ENCODE peak calls at places on chromosomes 6 and 20, in six cellular contexts. T, D, H, U, A and Q are unnamed samples. For H3K27me3, the result is how much of the 10 kb centered on the place peaks cover.

GRCh38 chr20:24875078-24875477 is 74.0 kb upstream of the CST7 start:
- DNase-seq in H (no peak), T (no peak), U (no peak), A (no peak), D (no peak), Q (no peak)

GRCh38 chr20:1005452-1006027 is 3.4 kb upstream of the RSPO4 start:
- DNase-seq in H (no peak), D (peak), A (peak), T (peak), U (no peak), Q (no peak)

GRCh38 chr6:104969108-104969507 is 12.2 kb downstream of the LIN28B start:
- DNase-seq in U (no peak), H (no peak), T (no peak), A (no peak), D (no peak), Q (no peak)

GRCh38 chr20:14992961-14993360 is 655.5 kb upstream of the FLRT3 start:
- DNase-seq in U (no peak), H (no peak), D (no peak), T (no peak), A (no peak), Q (no peak)

GRCh38 chr6:15522427-15522826 is 140.4 kb downstream of the DTNBP1 start:
- DNase-seq in T (no peak), H (no peak), U (no peak), D (no peak), A (no peak), Q (no peak)

GRCh38 chr6:32941412-32941784 is 570 bp upstream of the HLA-DMB start:
- DNase-seq in U (no peak), D (no peak), A (no peak), T (no peak), H (no peak), Q (no peak)

GRCh38 chr6:88881451-88881850 is 82.0 kb downstream of the RNGTT start:
- DNase-seq in U (no peak), T (no peak), H (no peak), A (no peak), D (no peak), Q (no peak)

GRCh38 chr20:1877604-1878195 is 17.5 kb upstream of the SIRPA start:
- DNase-seq in H (no peak), U (no peak), T (no peak), D (no peak), A (no peak), Q (no peak)

GRCh38 chr6:134892362-134892761 is 57.5 kb downstream of the ALDH8A1 start:
- DNase-seq in D (no peak), U (no peak), H (no peak), T (no peak), A (no peak), Q (no peak)

GRCh38 chr6:13653296-13653695 is 38.2 kb downstream of the NOL7 start:
- DNase-seq in U (no peak), H (no peak), A (no peak), T (peak), D (peak), Q (no peak)

GRCh38 chr6:107082045-107082444 is 33.3 kb downstream of the BEND3 start:
- DNase-seq in A (no peak), U (no peak), T (no peak), D (peak), H (no peak), Q (no peak)

GRCh38 chr6:157586476-157587126 is 205.6 kb downstream of the ZDHHC14 start:
- DNase-seq in D (no peak), A (no peak), U (no peak), T (no peak), H (no peak), Q (no peak)

GRCh38 chr20:34541264-34541901 is 17.1 kb upstream of the MAP1LC3A start:
- DNase-seq in A (no peak), D (no peak), H (no peak), T (no peak), U (no peak), Q (no peak)

GRCh38 chr6:90326404-90327057 is 29.9 kb upstream of the BACH2 start:
- DNase-seq in D (no peak), T (no peak), U (no peak), A (no peak), H (no peak), Q (no peak)

GRCh38 chr6:5199203-5200101 is 61.3 kb downstream of the LYRM4 start:
- DNase-seq in T (no peak), D (no peak), H (no peak), U (no peak), A (no peak), Q (no peak)

GRCh38 chr6:13331516-13332348 is 3.4 kb upstream of the TBC1D7 start:
- DNase-seq in H (no peak), U (peak), D (peak), A (peak), T (no peak), Q (no peak)

GRCh38 chr6:37372116-37372515 is 18.3 kb downstream of the RNF8 start:
- DNase-seq in T (no peak), D (peak), A (no peak), U (no peak), H (no peak), Q (no peak)

GRCh38 chr6:37862992-37863391 is 43.5 kb downstream of the ZFAND3 start:
- DNase-seq in H (no peak), A (no peak), U (peak), D (peak), T (no peak), Q (no peak)

GRCh38 chr20:39039261-39039660 is 77.1 kb downstream of the DHX35 start:
- DNase-seq in T (no peak), A (no peak), D (no peak), H (no peak), U (no peak), Q (no peak)

GRCh38 chr6:12030993-12031550 is 19.0 kb downstream of the HIVEP1 start:
- DNase-seq in T (no peak), A (no peak), H (no peak), D (peak), U (no peak), Q (no peak)

GRCh38 chr20:6157345-6157744 is 34.5 kb upstream of the FERMT1 start:
- DNase-seq in H (no peak), A (no peak), D (peak), U (no peak), T (peak), Q (no peak)

GRCh38 chr20:32437391-32438074 is 79.4 kb downstream of the ASXL1 start:
- DNase-seq in T (no peak), D (no peak), A (no peak), U (no peak), H (no peak), Q (no peak)

GRCh38 chr6:108841377-108841855 is 6.8 kb upstream of the ARMC2 start:
- DNase-seq in U (no peak), D (no peak), H (peak), T (no peak), A (no peak), Q (no peak)

GRCh38 chr6:42781811-42782688 is at the start of gene BICRAL:
- DNase-seq in H (peak), T (peak), D (peak), U (peak), A (peak), Q (peak)

GRCh38 chr20:49097159-49097558 is 51.0 kb downstream of the CSE1L start:
- DNase-seq in H (no peak), A (no peak), D (no peak), U (no peak), T (no peak), Q (no peak)

GRCh38 chr6:25012657-25013056 is 76.9 kb upstream of the RIPOR2 start:
- DNase-seq in D (peak), H (no peak), A (no peak), U (peak), T (peak), Q (no peak)

GRCh38 chr20:49838546-49838945 is 25.9 kb downstream of the SLC9A8 start:
- DNase-seq in D (no peak), H (no peak), T (no peak), U (no peak), A (no peak), Q (no peak)

GRCh38 chr6:32153835-32154513 is at the start of gene PPT2:
- DNase-seq in H (peak), U (peak), D (peak), T (peak), A (peak), Q (peak)

GRCh38 chr20:57397004-57397692 is 6.0 kb downstream of the RBM38 start:
- DNase-seq in A (no peak), H (no peak), U (no peak), D (no peak), T (no peak), Q (peak)

GRCh38 chr6:17466707-17467106 is 73.3 kb downstream of the CAP2 start:
- DNase-seq in T (no peak), U (no peak), H (no peak), A (no peak), D (peak), Q (no peak)

GRCh38 chr6:17470953-17471335 is 77.5 kb downstream of the CAP2 start:
- DNase-seq in U (no peak), D (peak), T (no peak), A (no peak), H (no peak), Q (no peak)

GRCh38 chr6:17472653-17473183 is 79.3 kb downstream of the CAP2 start:
- DNase-seq in T (peak), A (no peak), D (peak), U (no peak), H (no peak), Q (no peak)

GRCh38 chr6:17470209-17470952 is 77.0 kb downstream of the CAP2 start:
- DNase-seq in H (no peak), A (no peak), D (peak), T (no peak), U (no peak), Q (no peak)

DNA sequence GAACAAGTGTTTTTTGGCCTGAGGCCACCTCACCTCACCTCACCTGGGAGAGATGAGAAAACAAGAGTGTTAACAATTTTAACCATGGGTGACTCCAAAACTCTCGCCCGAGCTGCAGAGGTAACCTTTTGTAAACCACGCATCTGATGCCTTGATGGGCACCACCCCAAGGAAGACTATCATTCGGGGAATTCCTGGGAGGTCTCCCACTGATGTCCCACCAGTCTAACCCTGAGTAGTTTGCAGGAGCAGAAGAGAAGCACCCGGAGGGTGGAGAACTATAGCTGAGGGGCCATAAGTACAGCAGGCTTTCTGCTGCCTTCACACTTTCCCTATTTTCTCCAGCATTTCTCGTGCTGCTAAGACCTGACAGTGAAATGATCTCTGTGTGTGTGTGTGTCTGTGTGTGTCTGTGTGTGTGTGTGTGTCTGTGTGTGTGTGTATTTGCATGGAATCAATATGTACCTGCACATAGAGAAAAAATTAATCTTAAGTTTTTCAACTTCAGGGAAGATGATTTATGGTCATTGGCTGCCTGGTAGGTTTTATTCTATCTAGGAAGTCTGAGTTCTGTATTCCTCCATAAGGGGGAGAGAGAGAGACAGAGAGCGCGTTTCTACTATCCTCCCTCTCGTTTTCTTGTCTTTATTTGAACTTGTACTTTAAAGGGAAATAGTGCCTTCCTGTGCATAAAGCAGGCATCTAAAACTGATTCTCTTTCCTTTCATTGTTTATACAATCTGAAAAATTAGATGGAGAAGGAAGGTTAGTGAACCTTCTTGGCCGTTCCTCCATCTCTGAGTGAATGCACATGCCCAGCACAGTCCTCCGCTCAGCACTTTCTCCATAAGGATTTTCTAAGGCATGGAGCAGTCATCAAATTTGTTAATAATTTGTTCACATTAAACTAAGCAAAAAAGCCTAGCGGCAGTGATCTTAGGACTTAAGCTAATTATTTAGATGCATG is 75.9 kb downstream of the CAP2 start:
- DNase-seq in H (no peak), D (no peak), A (no peak), U (no peak), T (no peak), Q (no peak)
- TF ChIP-seq CTCF in H (peak), D (no peak), A (peak), U (no peak), T (peak), Q (peak)

GRCh38 chr6:137777299-137778075 is 89.6 kb upstream of the TNFAIP3 start:
- DNase-seq in T (no peak), A (no peak), D (no peak), U (no peak), H (no peak), Q (no peak)
- H3K4me3 ChIP-seq in T (no peak), A (no peak), D (no peak), U (no peak), H (no peak), Q (no peak)

GRCh38 chr20:51175156-51175555 is 152.2 kb upstream of the KCNG1 start:
- DNase-seq in A (no peak), U (no peak), T (no peak), D (no peak), H (no peak), Q (no peak)

GRCh38 chr20:51172558-51173428 is 149.9 kb upstream of the KCNG1 start:
- DNase-seq in U (no peak), T (no peak), H (no peak), A (no peak), D (no peak), Q (no peak)

GRCh38 chr20:51176446-51176845 is 153.5 kb upstream of the KCNG1 start:
- DNase-seq in H (no peak), T (no peak), A (no peak), U (no peak), D (no peak), Q (no peak)

GRCh38 chr20:51175724-51176123 is 152.8 kb upstream of the KCNG1 start:
- DNase-seq in D (no peak), A (no peak), T (no peak), U (no peak), H (no peak), Q (no peak)

GRCh38 chr20:51174536-51174935 is 151.6 kb upstream of the KCNG1 start:
- DNase-seq in T (no peak), U (no peak), D (no peak), A (no peak), H (no peak), Q (no peak)
- H3K27me3 ChIP-seq in T (under half), U (half or more), D (under half), A (under half), H (under half), Q (half or more)

GRCh38 chr20:4008877-4009276 is 6.5 kb downstream of the RNF24 start:
- DNase-seq in D (no peak), A (no peak), H (no peak), T (no peak), U (no peak), Q (no peak)
- TF ChIP-seq CTCF in D (no peak), A (no peak), H (no peak), T (no peak), U (no peak), Q (peak)

GRCh38 chr6:44271406-44271723 is 1.1 kb downstream of the TMEM151B start:
- DNase-seq in U (no peak), D (no peak), H (no peak), T (no peak), A (no peak), Q (no peak)

GRCh38 chr6:44269921-44270525 is at the start of gene TMEM151B:
- DNase-seq in T (no peak), A (no peak), H (no peak), D (no peak), U (no peak), Q (no peak)

GRCh38 chr6:44269168-44269920 is 906 bp upstream of the TMEM151B start:
- DNase-seq in T (no peak), D (no peak), H (no peak), A (no peak), U (no peak), Q (no peak)

GRCh38 chr6:44271914-44272313 is 1.7 kb downstream of the TMEM151B start:
- DNase-seq in T (no peak), A (no peak), U (no peak), H (no peak), D (no peak), Q (no peak)

GRCh38 chr6:44270526-44271405 is 516 bp downstream of the TMEM151B start:
- DNase-seq in D (no peak), H (no peak), T (no peak), U (no peak), A (peak), Q (no peak)
- H3K4me3 ChIP-seq in D (no peak), H (peak), T (no peak), U (no peak), A (peak), Q (peak)

GRCh38 chr6:27290065-27290849 is 21.8 kb downstream of the POM121L2 start:
- DNase-seq in A (peak), T (peak), H (no peak), U (peak), D (peak), Q (no peak)

GRCh38 chr6:27288136-27289044 is 23.7 kb downstream of the POM121L2 start:
- DNase-seq in H (no peak), U (no peak), A (peak), D (no peak), T (no peak), Q (no peak)

GRCh38 chr6:27290850-27291208 is 21.2 kb downstream of the POM121L2 start:
- DNase-seq in U (no peak), H (no peak), D (no peak), A (peak), T (no peak), Q (no peak)

GRCh38 chr6:27286141-27286540 is 25.9 kb downstream of the POM121L2 start:
- DNase-seq in U (no peak), D (no peak), T (no peak), A (no peak), H (no peak), Q (no peak)

DNA sequence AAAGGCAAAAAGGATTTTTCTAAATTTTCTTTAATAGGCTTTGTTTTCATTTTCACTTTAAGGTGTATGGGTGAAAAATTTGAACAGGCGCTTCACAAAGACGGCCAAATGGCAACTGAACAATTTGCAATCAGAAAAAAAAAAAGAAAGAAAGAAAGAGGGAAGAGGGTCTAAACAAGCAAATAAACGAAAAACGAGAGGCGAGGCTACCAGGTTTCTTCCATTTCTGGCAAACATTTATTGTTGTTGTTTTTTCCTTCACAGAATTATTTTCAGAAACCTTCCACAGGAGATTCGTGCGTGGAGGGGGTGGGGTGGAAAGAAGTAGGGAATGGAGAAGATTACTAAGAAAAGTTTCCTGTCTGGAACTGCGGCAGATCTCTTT is 24.3 kb downstream of the POM121L2 start:
- DNase-seq in H (no peak), U (no peak), A (no peak), T (no peak), D (no peak), Q (no peak)
- H3K27me3 ChIP-seq in H (half or more), U (under half), A (under half), T (under half), D (half or more), Q (half or more)

DNA sequence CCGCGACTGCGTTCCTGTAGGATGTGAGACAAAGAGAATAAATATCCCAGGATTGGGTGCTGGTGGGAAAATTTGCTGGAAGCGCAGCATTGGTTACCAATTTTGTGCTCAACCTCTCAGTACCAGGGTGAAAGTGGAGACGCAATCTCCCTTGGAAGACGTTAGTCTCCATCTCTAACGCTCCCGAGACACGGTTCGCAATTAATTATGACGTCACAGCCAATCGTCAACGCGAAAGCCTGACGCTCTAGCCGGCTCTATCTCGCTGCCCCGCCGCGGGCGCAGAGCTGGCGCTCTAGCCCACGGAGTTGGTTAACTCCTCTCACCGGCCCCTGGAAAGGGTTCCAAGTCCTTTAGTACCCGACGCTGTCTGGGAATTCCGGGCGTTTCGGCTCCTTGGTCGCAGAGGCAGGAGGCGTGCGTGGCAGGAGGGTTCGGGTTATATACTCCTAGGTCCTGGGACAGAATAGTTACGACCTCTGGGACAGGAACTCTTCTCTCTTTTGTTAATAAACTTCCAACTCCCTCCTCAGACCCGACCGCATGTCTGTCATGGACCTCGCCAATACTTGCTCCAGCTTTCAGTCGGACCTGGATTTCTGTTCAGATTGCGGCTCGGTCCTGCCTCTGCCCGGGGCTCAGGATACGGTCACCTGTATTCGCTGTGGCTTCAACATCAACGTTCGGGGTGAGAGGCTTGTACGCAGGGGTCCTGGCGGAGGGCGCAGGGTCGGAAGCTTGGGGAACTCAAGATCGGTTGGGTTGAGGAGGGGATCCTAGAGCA is at the start of gene POLR1H:
- DNase-seq in D (peak), U (peak), H (peak), A (peak), T (peak), Q (peak)
- TF ChIP-seq CTCF in D (no peak), U (no peak), H (no peak), A (no peak), T (peak), Q (no peak)

DNA sequence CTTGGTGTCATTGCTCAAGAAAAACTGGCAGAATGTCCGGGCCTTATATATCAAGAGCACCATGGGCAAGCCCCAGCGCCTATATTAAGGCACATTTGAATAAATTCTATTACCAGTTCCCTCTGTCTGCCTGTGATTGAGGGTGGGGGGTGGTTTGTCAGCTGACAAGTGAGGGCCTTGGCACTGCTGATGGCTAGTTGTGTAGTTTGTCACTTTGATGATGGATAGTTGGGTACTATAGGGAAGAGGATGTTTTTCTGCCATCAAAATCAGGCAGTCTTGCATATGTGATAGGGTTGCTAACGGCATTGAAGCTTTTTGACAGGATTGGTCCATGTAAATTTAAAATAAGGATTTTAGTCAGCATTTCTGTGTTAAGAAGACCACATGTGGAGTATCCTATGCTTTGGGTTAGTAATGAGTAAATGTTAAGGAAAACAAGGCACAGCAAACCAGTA is 2.5 kb downstream of the RPL10A start:
- DNase-seq in A (no peak), H (no peak), D (no peak), U (peak), T (no peak), Q (no peak)
- H3K4me3 ChIP-seq in A (peak), H (no peak), D (no peak), U (peak), T (peak), Q (peak)